ENCODE peak calls at places on chromosome X, in ten cellular contexts. One of them, this sample, is unnamed.

GRCh38 chrX:7147978-7148824 is at the start of gene PUDP:
- DNase-seq in uterus: peak; percentile 91
- DNase-seq in esophagus muscularis mucosa: no peak
- DNase-seq in IMR-90: peak; percentile 83
- DNase-seq in upper lobe of left lung: peak; percentile 97
- DNase-seq in ovary: peak; percentile 95
- DNase-seq in stomach: peak; percentile 95
- DNase-seq in GM12878: no peak
- DNase-seq in sigmoid colon: peak; percentile 94
- DNase-seq in HepG2: peak; percentile 57
- DNase-seq in this sample: peak; percentile 56

GRCh38 chrX:153465691-153466380 is 4.5 kb downstream of the HAUS7 start:
- DNase-seq in uterus: no peak
- DNase-seq in upper lobe of left lung: no peak
- DNase-seq in GM12878: no peak
- DNase-seq in HepG2: no peak
- DNase-seq in esophagus muscularis mucosa: no peak
- DNase-seq in ovary: no peak
- DNase-seq in sigmoid colon: no peak
- DNase-seq in IMR-90: no peak
- DNase-seq in stomach: no peak
- DNase-seq in this sample: no peak

GRCh38 chrX:152821145-152821765 is 9.3 kb downstream of the CETN2 start:
- DNase-seq in ovary: no peak
- DNase-seq in sigmoid colon: no peak
- DNase-seq in uterus: no peak
- DNase-seq in upper lobe of left lung: no peak
- DNase-seq in HepG2: peak; percentile 23
- DNase-seq in GM12878: no peak
- DNase-seq in esophagus muscularis mucosa: no peak
- DNase-seq in IMR-90: peak; percentile 32
- DNase-seq in stomach: peak; percentile 52
- DNase-seq in this sample: no peak

GRCh38 chrX:143472334-143472938 is 44.8 kb downstream of the SPANXN3 start:
- DNase-seq in sigmoid colon: no peak
- DNase-seq in IMR-90: no peak
- DNase-seq in ovary: no peak
- DNase-seq in stomach: no peak
- DNase-seq in uterus: no peak
- DNase-seq in HepG2: no peak
- DNase-seq in upper lobe of left lung: no peak
- DNase-seq in esophagus muscularis mucosa: no peak
- DNase-seq in GM12878: no peak
- DNase-seq in this sample: no peak

GRCh38 chrX:17689971-17690409 is 47.3 kb upstream of the SCML1 start:
- DNase-seq in IMR-90: peak; percentile 72
- DNase-seq in uterus: peak; percentile 39
- DNase-seq in stomach: peak; percentile 41
- DNase-seq in esophagus muscularis mucosa: no peak
- DNase-seq in sigmoid colon: no peak
- DNase-seq in ovary: peak; percentile 46
- DNase-seq in upper lobe of left lung: no peak
- DNase-seq in HepG2: peak; percentile 35
- DNase-seq in GM12878: peak; percentile 7
- DNase-seq in this sample: peak; percentile 36

GRCh38 chrX:16469870-16470269 is 180.1 kb upstream of the S100G start:
- DNase-seq in sigmoid colon: no peak
- DNase-seq in upper lobe of left lung: no peak
- DNase-seq in GM12878: no peak
- DNase-seq in uterus: no peak
- DNase-seq in HepG2: no peak
- DNase-seq in stomach: no peak
- DNase-seq in ovary: no peak
- DNase-seq in IMR-90: no peak
- DNase-seq in esophagus muscularis mucosa: no peak
- DNase-seq in this sample: no peak

GRCh38 chrX:107669276-107669675 is 41.0 kb downstream of the PRPS1 start:
- DNase-seq in sigmoid colon: no peak
- DNase-seq in GM12878: no peak
- DNase-seq in IMR-90: no peak
- DNase-seq in uterus: no peak
- DNase-seq in esophagus muscularis mucosa: no peak
- DNase-seq in upper lobe of left lung: no peak
- DNase-seq in stomach: no peak
- DNase-seq in ovary: no peak
- DNase-seq in HepG2: no peak
- DNase-seq in this sample: no peak

GRCh38 chrX:152412105-152412504 is 39.0 kb downstream of the GABRA3 start:
- DNase-seq in uterus: no peak
- DNase-seq in GM12878: no peak
- DNase-seq in ovary: no peak
- DNase-seq in sigmoid colon: no peak
- DNase-seq in stomach: no peak
- DNase-seq in IMR-90: no peak
- DNase-seq in esophagus muscularis mucosa: no peak
- DNase-seq in upper lobe of left lung: no peak
- DNase-seq in HepG2: no peak
- DNase-seq in this sample: no peak

GRCh38 chrX:71859637-71860036 is 51.0 kb upstream of the NHSL2 start:
- DNase-seq in stomach: no peak
- DNase-seq in uterus: no peak
- DNase-seq in sigmoid colon: no peak
- DNase-seq in esophagus muscularis mucosa: no peak
- DNase-seq in IMR-90: peak; percentile 33
- DNase-seq in HepG2: peak; percentile 12
- DNase-seq in upper lobe of left lung: no peak
- DNase-seq in ovary: no peak
- DNase-seq in GM12878: no peak
- DNase-seq in this sample: no peak

GRCh38 chrX:413322-414201 is 26.9 kb upstream of the PPP2R3B start:
- DNase-seq in ovary: no peak
- DNase-seq in GM12878: no peak
- DNase-seq in uterus: no peak
- DNase-seq in IMR-90: peak; percentile 9
- DNase-seq in sigmoid colon: no peak
- DNase-seq in esophagus muscularis mucosa: no peak
- DNase-seq in stomach: no peak
- DNase-seq in HepG2: no peak
- DNase-seq in upper lobe of left lung: no peak
- DNase-seq in this sample: no peak

DNA sequence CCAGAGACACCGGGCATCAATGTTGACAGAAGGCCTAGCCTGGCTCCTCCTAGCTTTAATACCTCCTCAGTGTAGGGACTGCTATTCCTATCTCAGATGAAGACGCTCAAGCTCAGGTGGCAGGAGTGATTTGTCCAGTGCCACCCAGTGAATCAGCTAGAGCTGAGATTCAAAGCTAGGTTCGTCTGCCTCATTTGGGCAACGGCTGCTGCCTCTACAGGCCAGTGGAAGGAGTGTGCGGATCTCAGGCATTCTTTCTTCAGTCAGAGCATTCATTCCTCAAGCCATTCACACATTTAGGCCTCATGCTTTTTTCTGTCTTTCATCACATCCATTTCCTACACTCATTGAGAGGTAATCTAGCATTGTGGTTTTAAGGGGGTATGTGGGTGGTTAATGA is 7.3 kb downstream of the TSR2 start:
- DNase-seq in sigmoid colon: no peak
- DNase-seq in HepG2: no peak
- DNase-seq in ovary: no peak
- DNase-seq in stomach: no peak
- DNase-seq in uterus: no peak
- DNase-seq in IMR-90: no peak
- DNase-seq in upper lobe of left lung: no peak
- DNase-seq in GM12878: no peak
- DNase-seq in esophagus muscularis mucosa: no peak
- DNase-seq in this sample: no peak
- TF ChIP-seq CTCF in sigmoid colon: no peak
- TF ChIP-seq CTCF in HepG2: no peak
- TF ChIP-seq CTCF in ovary: no peak
- TF ChIP-seq CTCF in stomach: no peak
- TF ChIP-seq CTCF in uterus: no peak
- TF ChIP-seq CTCF in IMR-90: peak; percentile 11
- TF ChIP-seq CTCF in upper lobe of left lung: no peak
- TF ChIP-seq CTCF in GM12878: no peak
- TF ChIP-seq CTCF in esophagus muscularis mucosa: no peak
- TF ChIP-seq CTCF in this sample: no peak

GRCh38 chrX:53713987-53714579 is 27.6 kb upstream of the HUWE1 start:
- DNase-seq in esophagus muscularis mucosa: no peak
- DNase-seq in ovary: no peak
- DNase-seq in uterus: no peak
- DNase-seq in stomach: no peak
- DNase-seq in sigmoid colon: no peak
- DNase-seq in upper lobe of left lung: no peak
- DNase-seq in HepG2: no peak
- DNase-seq in GM12878: peak; percentile 52
- DNase-seq in IMR-90: peak; percentile 4
- DNase-seq in this sample: no peak
- H3K4me3 ChIP-seq in esophagus muscularis mucosa: no peak overlapping the region
- H3K4me3 ChIP-seq in ovary: no peak overlapping the region
- H3K4me3 ChIP-seq in uterus: no peak overlapping the region
- H3K4me3 ChIP-seq in stomach: no peak overlapping the region
- H3K4me3 ChIP-seq in sigmoid colon: no peak overlapping the region
- H3K4me3 ChIP-seq in upper lobe of left lung: no peak overlapping the region
- H3K4me3 ChIP-seq in HepG2: no peak overlapping the region
- H3K4me3 ChIP-seq in GM12878: peak overlapping the region; percentile 60
- H3K4me3 ChIP-seq in IMR-90: no peak overlapping the region
- H3K4me3 ChIP-seq in this sample: no peak overlapping the region

GRCh38 chrX:47560831-47561652 is at the start of gene ARAF:
- DNase-seq in upper lobe of left lung: peak; percentile 93
- DNase-seq in uterus: peak; percentile 96
- DNase-seq in IMR-90: peak; percentile 99
- DNase-seq in HepG2: peak; percentile 98
- DNase-seq in sigmoid colon: peak; percentile 99
- DNase-seq in GM12878: peak; percentile 95
- DNase-seq in esophagus muscularis mucosa: peak; percentile 98
- DNase-seq in ovary: peak; percentile 96
- DNase-seq in stomach: peak; percentile 96
- DNase-seq in this sample: peak; percentile 96
- TF ChIP-seq POLR2A in upper lobe of left lung: peak; percentile 79
- TF ChIP-seq POLR2A in uterus: peak; percentile 67
- TF ChIP-seq POLR2A in IMR-90: peak; percentile 76
- TF ChIP-seq POLR2A in HepG2: peak; percentile 73
- TF ChIP-seq POLR2A in sigmoid colon: no peak
- TF ChIP-seq POLR2A in GM12878: peak; percentile 94
- TF ChIP-seq POLR2A in esophagus muscularis mucosa: no peak
- TF ChIP-seq POLR2A in ovary: peak; percentile 77
- TF ChIP-seq POLR2A in stomach: no peak
- TF ChIP-seq POLR2A in this sample: peak; percentile 11

DNA sequence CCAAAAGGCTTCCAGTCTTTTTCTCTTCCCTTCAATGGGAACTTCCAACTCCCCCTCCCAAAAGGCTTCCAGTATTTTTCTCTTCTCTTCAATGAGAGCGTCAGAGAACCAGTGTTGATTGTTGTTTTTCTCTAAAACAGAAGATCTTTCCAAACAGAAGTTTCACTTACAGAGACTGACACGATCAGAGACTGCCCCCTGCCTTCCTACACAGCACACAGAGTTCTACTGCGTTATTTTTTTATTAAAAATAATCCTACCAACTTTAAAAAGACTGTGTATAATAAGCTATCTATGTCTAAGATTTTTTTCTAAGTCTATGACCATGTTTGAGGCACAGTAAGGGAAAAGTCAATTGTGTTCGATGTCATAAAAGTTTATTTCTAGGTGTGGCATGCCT is 3.5 kb upstream of the HTR2C start:
- DNase-seq in uterus: no peak
- DNase-seq in HepG2: no peak
- DNase-seq in IMR-90: no peak
- DNase-seq in GM12878: no peak
- DNase-seq in sigmoid colon: no peak
- DNase-seq in stomach: no peak
- DNase-seq in ovary: no peak
- DNase-seq in esophagus muscularis mucosa: no peak
- DNase-seq in upper lobe of left lung: no peak
- DNase-seq in this sample: no peak
- TF ChIP-seq CTCF in uterus: no peak
- TF ChIP-seq CTCF in HepG2: no peak
- TF ChIP-seq CTCF in IMR-90: no peak
- TF ChIP-seq CTCF in GM12878: no peak
- TF ChIP-seq CTCF in sigmoid colon: no peak
- TF ChIP-seq CTCF in stomach: no peak
- TF ChIP-seq CTCF in ovary: no peak
- TF ChIP-seq CTCF in esophagus muscularis mucosa: no peak
- TF ChIP-seq CTCF in upper lobe of left lung: no peak
- TF ChIP-seq CTCF in this sample: no peak

DNA sequence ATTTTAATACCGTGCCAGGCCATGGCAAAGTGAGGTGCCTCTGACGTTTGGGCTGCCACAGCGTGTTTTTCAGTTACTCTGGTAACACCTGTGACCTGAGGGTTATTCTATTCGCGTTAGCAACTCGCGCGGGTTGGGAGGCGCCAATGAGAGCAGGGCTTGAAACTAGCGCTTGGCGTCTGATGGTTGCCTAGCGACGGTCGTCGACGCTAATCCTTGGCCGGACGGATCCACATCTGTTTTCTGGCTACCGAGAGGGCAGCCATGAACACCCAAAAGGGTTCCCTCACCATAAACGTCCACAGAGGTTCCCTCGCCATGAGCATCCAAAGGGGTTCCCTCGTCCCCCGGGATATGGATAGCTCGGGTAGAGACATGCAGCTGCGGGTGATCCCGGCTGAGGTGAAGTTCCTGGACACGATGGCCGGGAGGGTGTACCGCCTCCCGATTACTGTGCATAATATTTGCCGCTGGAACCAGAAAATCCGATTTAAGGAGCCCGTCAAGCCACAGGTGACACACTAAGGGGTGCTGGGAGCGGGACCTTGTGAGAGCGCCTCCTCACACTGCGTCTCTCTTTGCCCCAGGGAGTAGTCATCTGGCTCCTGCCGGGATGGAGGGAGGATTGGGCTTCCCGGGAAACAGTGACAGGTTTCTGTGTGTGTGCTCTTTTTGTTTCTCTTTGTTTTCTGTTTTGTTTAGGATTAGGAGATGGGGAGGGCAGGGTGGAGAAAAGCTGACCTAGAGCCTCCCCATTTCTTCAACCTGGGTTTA is at the start of gene CFAP47:
- DNase-seq in IMR-90: no peak
- DNase-seq in sigmoid colon: no peak
- DNase-seq in esophagus muscularis mucosa: no peak
- DNase-seq in GM12878: no peak
- DNase-seq in ovary: no peak
- DNase-seq in stomach: peak; percentile 30
- DNase-seq in HepG2: no peak
- DNase-seq in uterus: no peak
- DNase-seq in upper lobe of left lung: peak; percentile 2
- DNase-seq in this sample: no peak
- H3K4me3 ChIP-seq in IMR-90: no peak within 1 kb of the TSS
- H3K4me3 ChIP-seq in sigmoid colon: peak within 1 kb of the TSS; percentile 40
- H3K4me3 ChIP-seq in esophagus muscularis mucosa: peak within 1 kb of the TSS; percentile 38
- H3K4me3 ChIP-seq in GM12878: no peak within 1 kb of the TSS
- H3K4me3 ChIP-seq in ovary: no peak within 1 kb of the TSS
- H3K4me3 ChIP-seq in stomach: peak within 1 kb of the TSS; percentile 23
- H3K4me3 ChIP-seq in HepG2: no peak within 1 kb of the TSS
- H3K4me3 ChIP-seq in uterus: no peak within 1 kb of the TSS
- H3K4me3 ChIP-seq in upper lobe of left lung: peak within 1 kb of the TSS; percentile 33
- H3K4me3 ChIP-seq in this sample: no peak within 1 kb of the TSS

This sample was measured in lower leg skin.